ENCODE peak calls at places on chromosomes 7 and 10, in ten cellular contexts. V, G, X, O, P, C, L, U, E and K are unnamed samples.

GRCh38 chr10:71396714-71397339 is at the start of gene CDH23:
- DNase-seq in C (no peak), P (peak), L (peak), V (no peak), E (peak), O (no peak), X (no peak), G (peak), U (peak), K (no peak)

GRCh38 chr10:16231734-16232133 is 205.1 kb upstream of the PTER start:
- DNase-seq in V (no peak), G (no peak), P (no peak), X (no peak), U (no peak), O (no peak), E (no peak), C (no peak), L (no peak), K (no peak)

GRCh38 chr7:104962781-104963180 is 51.2 kb upstream of the KMT2E start:
- DNase-seq in L (no peak), P (no peak), V (no peak), E (no peak), G (no peak), O (peak), X (no peak), U (no peak), C (no peak), K (no peak)

GRCh38 chr7:73648593-73649332 is 18.9 kb upstream of the VPS37D start:
- DNase-seq in V (no peak), G (no peak), U (no peak), P (no peak), C (no peak), E (no peak), L (no peak), O (no peak), X (no peak), K (no peak)

GRCh38 chr7:102310414-102310815 is 23.7 kb downstream of the SH2B2 start:
- DNase-seq in E (no peak), L (no peak), P (peak), O (no peak), V (no peak), C (no peak), X (no peak), U (no peak), G (no peak), K (no peak)

GRCh38 chr7:73912223-73912622 is 51.3 kb downstream of the TMEM270 start:
- DNase-seq in P (no peak), V (no peak), U (no peak), G (no peak), O (no peak), C (no peak), X (no peak), E (no peak), L (no peak), K (no peak)

GRCh38 chr10:132559538-132559937 is 22.0 kb downstream of the INPP5A start:
- DNase-seq in E (no peak), C (no peak), X (no peak), P (no peak), G (no peak), V (no peak), O (no peak), L (no peak), U (no peak), K (no peak)

GRCh38 chr10:84237199-84238051 is 3.9 kb downstream of the LRIT1 start:
- DNase-seq in L (no peak), X (no peak), U (no peak), O (no peak), G (peak), E (no peak), V (no peak), C (no peak), P (no peak), K (no peak)

GRCh38 chr7:158108646-158109293 is 478.9 kb downstream of the PTPRN2 start:
- DNase-seq in E (no peak), L (no peak), C (no peak), O (no peak), X (no peak), V (no peak), P (no peak), G (no peak), U (no peak), K (no peak)

GRCh38 chr7:24318326-24318725 is 34.3 kb downstream of the NPY start:
- DNase-seq in O (no peak), L (no peak), G (no peak), C (peak), V (no peak), X (no peak), E (no peak), P (peak), U (no peak), K (peak)

GRCh38 chr10:24432478-24433416 is 223.8 kb downstream of the KIAA1217 start:
- DNase-seq in C (no peak), L (no peak), P (no peak), O (no peak), X (no peak), G (no peak), E (no peak), V (no peak), U (no peak), K (no peak)

GRCh38 chr10:20897146-20897834 is at the start of gene NEBL:
- DNase-seq in O (no peak), U (no peak), G (peak), P (no peak), C (no peak), X (no peak), V (no peak), E (no peak), L (no peak), K (no peak)

GRCh38 chr7:42237891-42238531 is 1.0 kb upstream of the GLI3 start:
- DNase-seq in E (peak), V (peak), P (peak), C (peak), G (peak), U (peak), L (peak), X (no peak), O (peak), K (no peak)

GRCh38 chr7:26858229-26858568 is 6.2 kb downstream of the SKAP2 start:
- DNase-seq in L (no peak), P (no peak), G (no peak), O (no peak), C (no peak), E (no peak), V (no peak), X (no peak), U (no peak), K (no peak)
- H3K4me3 ChIP-seq in L (peak), P (no peak), G (no peak), O (no peak), C (no peak), E (no peak), V (no peak), X (no peak), U (no peak), K (no peak)

GRCh38 chr7:75944507-75944906 is 29.6 kb downstream of the POR start:
- DNase-seq in P (no peak), X (no peak), U (no peak), O (no peak), L (no peak), G (no peak), V (no peak), E (no peak), C (no peak), K (no peak)

GRCh38 chr7:75943864-75944263 is 28.9 kb downstream of the POR start:
- DNase-seq in V (no peak), U (peak), X (no peak), E (no peak), O (no peak), P (no peak), G (no peak), C (no peak), L (peak), K (no peak)

GRCh38 chr7:75946207-75946855 is 31.4 kb downstream of the POR start:
- DNase-seq in E (no peak), X (no peak), L (no peak), U (no peak), O (no peak), P (no peak), G (no peak), V (no peak), C (no peak), K (no peak)

GRCh38 chr7:75948179-75948578 is 33.2 kb downstream of the POR start:
- DNase-seq in P (no peak), L (no peak), U (no peak), E (no peak), V (no peak), O (no peak), X (no peak), G (no peak), C (no peak), K (no peak)

DNA sequence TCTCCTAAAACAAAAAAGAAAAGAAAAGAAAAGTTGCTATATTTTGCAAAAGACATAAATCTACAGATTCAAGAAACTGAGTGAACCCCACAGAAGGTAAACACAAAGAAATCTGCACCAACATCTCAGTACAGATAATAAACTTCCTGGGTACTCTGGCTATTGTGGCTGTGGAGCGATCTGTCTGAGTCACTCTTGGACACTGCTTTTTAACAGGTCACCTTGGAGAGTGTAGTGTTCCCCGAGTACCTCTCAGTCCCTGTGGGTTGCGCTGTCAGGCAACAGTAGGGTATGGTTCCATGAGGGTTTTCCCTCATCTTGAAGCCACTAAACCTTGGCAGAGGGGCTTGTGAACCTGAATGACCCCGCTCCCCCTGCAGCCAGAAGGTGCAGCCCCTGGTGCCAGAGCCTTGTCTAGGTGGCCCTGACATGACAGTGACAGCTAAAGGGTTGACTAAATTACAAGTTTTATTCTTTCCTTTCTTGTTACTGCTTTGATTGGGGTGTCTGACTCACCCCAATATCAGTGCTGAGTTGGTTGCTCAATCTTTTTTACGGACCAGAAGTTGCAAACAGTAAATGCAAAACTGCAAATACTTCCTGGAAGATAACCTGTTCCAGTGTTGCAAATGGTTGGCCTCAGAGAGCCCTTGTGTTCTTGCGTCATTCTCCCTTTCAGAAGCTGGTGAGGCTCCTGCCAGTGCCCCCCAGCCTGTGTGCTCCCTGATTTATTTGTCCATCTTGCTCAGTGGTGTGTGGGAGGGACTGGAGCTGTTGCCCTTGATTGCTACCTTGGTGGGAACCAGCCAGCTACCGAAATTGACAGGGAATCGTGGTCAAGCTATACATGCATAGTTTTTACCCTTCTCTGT is 30.6 kb downstream of the POR start:
- DNase-seq in G (peak), X (peak), O (no peak), L (no peak), V (no peak), U (peak), E (peak), C (peak), P (no peak), K (no peak)
- TF ChIP-seq CTCF in G (no peak), X (no peak), O (no peak), L (no peak), V (no peak), U (no peak), E (no peak), C (no peak), P (no peak), K (no peak)

DNA sequence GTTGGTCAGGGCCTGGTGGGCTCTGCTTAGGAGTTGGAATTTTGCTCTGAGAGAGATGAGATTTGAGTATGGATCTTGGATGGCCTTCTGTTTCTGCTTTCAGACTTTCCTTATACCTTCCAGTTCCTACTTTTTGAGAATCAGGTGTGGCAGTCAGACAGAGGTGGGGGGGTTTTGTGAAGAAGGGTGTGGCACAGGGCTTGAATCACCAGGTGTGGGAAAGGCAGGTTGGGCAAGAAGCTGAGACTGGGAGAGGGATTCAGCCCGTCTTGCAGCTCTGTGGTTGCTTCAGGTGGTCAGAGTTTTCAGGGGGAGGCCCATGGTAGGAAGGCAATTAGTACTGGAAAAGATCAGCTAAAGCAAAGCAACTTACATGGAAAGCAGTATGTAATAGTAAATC is 340.2 kb downstream of the LRMDA start:
- DNase-seq in C (no peak), L (no peak), E (peak), G (no peak), V (no peak), P (no peak), X (no peak), O (no peak), U (no peak), K (no peak)
- H3K4me3 ChIP-seq in C (no peak), L (no peak), E (no peak), G (no peak), V (no peak), P (no peak), X (no peak), O (no peak), U (no peak), K (no peak)

GRCh38 chr10:31603245-31604087 is 284.4 kb downstream of the ZEB1 start:
- DNase-seq in G (peak), C (peak), U (peak), O (peak), V (peak), E (peak), P (peak), X (peak), L (peak), K (peak)
- TF ChIP-seq CTCF in G (no peak), C (no peak), U (peak), O (no peak), V (no peak), E (no peak), P (no peak), X (no peak), L (no peak), K (no peak)

GRCh38 chr10:69061305-69062161 is 26.4 kb upstream of the SRGN start:
- DNase-seq in P (no peak), L (peak), X (peak), E (peak), O (no peak), V (peak), U (peak), C (peak), G (no peak), K (no peak)
- H3K4me3 ChIP-seq in P (no peak), L (peak), X (peak), E (no peak), O (no peak), V (peak), U (peak), C (peak), G (no peak), K (peak)

DNA sequence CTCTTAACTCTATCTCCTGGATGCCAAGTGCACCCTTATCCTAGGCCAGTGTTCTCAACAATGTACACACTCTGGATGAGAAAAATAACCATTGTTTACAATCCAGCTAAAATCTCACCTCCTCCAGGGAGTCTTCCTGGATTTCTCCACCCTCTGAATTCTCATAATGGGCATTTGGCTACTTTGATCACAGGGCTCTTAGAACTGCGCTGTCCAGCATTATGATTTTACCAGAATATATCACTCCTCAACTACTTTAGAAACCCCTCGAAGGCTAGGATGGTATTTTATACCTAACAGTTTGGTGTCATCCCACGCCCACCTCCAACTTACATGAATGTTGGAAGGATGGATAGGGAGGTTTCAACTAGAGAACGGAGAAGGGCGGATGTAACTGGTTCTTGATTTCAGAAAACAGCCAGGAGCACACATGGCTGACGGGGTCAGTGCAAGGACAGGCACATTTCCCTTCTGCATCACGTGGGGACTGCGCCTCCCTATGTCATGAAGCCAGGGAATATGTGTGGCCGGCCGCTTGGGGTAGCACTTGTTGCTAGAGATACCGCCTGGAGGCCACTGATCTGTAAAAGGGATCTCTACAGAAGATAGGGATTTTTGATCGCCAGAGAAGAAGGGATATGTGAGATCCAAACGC is 1.2 kb upstream of the ATP6V0E2 start:
- DNase-seq in X (peak), E (peak), G (peak), C (peak), U (peak), P (peak), L (peak), O (no peak), V (peak), K (no peak)
- TF ChIP-seq CTCF in X (no peak), E (peak), G (no peak), C (peak), U (peak), P (peak), L (no peak), O (no peak), V (no peak), K (no peak)

DNA sequence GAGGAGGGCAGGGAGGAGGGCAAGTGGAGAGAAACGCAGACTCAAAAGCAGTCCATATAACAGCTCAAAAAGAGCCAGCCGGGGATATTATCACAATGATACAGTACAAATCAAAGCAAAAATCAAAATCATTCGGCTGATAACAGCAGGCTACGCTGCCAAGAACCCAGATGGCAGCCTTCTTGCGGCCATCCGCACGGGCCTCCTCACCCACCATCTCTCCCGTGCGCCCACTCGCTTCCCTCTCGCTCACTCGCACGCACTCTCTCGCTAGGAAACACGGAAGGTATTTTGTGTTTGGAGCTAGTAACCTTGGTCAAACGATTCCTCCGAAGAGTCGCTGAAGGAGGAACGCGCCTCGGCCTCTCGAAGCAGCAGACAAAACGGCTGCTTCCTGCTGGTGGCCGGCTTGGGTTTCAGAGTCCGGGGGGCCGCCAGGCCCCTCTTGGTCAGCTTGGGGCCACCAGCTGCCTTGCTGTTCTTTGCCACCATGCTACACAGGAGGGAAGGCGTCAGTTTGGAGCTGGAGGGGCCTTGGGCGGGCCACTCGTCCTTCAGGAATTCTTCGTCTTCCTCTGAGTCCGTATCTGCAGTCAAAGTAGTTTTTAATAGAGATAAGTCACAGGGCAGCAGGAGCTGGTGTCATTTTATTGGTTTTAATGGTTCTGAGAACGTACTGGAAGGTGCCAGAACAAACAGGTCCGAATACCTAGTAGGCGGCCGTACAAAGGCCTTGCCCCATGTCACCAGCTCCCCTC is 68.9 kb downstream of the SLC29A4 start:
- DNase-seq in G (no peak), X (no peak), U (no peak), L (no peak), C (no peak), V (no peak), P (no peak), O (no peak), E (no peak), K (no peak)
- H3K4me3 ChIP-seq in G (no peak), X (no peak), U (no peak), L (no peak), C (no peak), V (no peak), P (no peak), O (no peak), E (no peak), K (no peak)

GRCh38 chr10:14322531-14322930 is 8.2 kb downstream of the FRMD4A start:
- DNase-seq in G (no peak), E (no peak), P (no peak), C (peak), X (no peak), O (no peak), V (no peak), L (no peak), U (no peak), K (no peak)

GRCh38 chr10:14327535-14327934 is 3.2 kb downstream of the FRMD4A start:
- DNase-seq in G (no peak), V (no peak), C (no peak), P (no peak), O (no peak), U (no peak), L (no peak), E (no peak), X (no peak), K (no peak)

GRCh38 chr10:14326581-14326980 is 4.1 kb downstream of the FRMD4A start:
- DNase-seq in G (no peak), E (no peak), O (no peak), V (no peak), C (no peak), X (no peak), P (peak), U (no peak), L (no peak), K (no peak)

GRCh38 chr10:14328881-14329280 is 1.8 kb downstream of the FRMD4A start:
- DNase-seq in U (no peak), P (no peak), E (no peak), X (no peak), V (no peak), L (no peak), G (no peak), C (no peak), O (no peak), K (no peak)

DNA sequence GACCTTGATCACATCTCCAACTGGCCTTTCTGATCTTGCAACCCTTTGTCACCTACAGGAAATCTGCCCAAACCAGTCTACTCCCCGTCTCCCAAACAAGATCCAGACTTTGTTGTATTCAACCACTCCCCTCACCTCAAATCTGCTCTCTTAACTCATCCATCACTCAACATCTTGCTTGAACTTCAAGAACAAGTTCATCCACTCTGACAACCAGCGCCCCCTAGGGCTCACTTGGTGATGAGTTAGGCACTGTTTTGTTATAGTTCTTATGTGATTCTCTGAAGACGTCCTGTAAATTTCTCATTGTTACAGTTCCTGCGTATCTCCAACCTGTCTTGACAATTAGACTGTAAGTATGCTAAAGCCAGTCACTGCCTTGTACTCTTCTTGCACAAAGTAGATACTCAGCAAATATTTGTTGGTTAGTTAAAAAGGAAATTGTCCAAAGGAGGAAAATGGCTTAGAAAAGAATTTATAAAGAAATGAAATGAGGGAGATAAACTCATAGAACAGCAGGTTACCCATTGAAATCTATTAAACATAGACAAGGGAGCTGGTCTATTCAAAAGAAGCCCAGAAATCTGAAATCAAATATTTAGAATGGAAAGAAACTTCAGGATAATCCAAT is 5.3 kb downstream of the FRMD4A start:
- DNase-seq in G (peak), X (no peak), C (no peak), E (peak), V (peak), P (peak), U (peak), O (no peak), L (peak), K (peak)
- TF ChIP-seq CTCF in G (peak), X (no peak), C (peak), E (peak), V (no peak), P (peak), U (no peak), O (peak), L (no peak), K (peak)

GRCh38 chr10:117543245-117543998 is 876 bp downstream of the EMX2 start:
- DNase-seq in G (no peak), E (no peak), C (peak), V (peak), U (no peak), X (no peak), P (peak), O (no peak), L (no peak), K (no peak)
- H3K4me3 ChIP-seq in G (no peak), E (peak), C (peak), V (peak), U (no peak), X (no peak), P (peak), O (no peak), L (peak), K (no peak)